ENCODE peak calls at places on chromosomes 12 and 14, in eight cellular contexts. S is GM10248; X is MCF 10A; Q is left ventricle myocardium inferior; V is GM06990; D is CD8-positive, alpha-beta T cell; E is psoas muscle; L is heart right ventricle. G is an unnamed sample.
A peak's percentile ranks its signal among the peaks of the same experiment; 100 is the strongest.

GRCh38 chr12:109910969-109911348 is 10.9 kb downstream of the TCHP start:
- DNase-seq in S (no peak), X (peak; percentile 21), Q (no peak), V (peak; percentile 26), D (peak; percentile 11), E (no peak), L (no peak), G (peak; percentile 81)

GRCh38 chr12:42482820-42483533 is 106.6 kb downstream of the PRICKLE1 start:
- DNase-seq in S (peak; percentile 88), X (peak; percentile 61), Q (peak; percentile 79), V (peak; percentile 83), D (peak; percentile 50), E (peak; percentile 80), L (peak; percentile 76), G (peak; percentile 94)

GRCh38 chr12:49538740-49539403 is at the start of gene KCNH3:
- DNase-seq in S (peak; percentile 94), X (peak; percentile 71), Q (peak; percentile 83), V (peak; percentile 75), D (peak; percentile 91), E (peak; percentile 79), L (peak; percentile 80), G (peak; percentile 60)

GRCh38 chr12:32272465-32272864 is 126.9 kb upstream of the FGD4 start:
- DNase-seq in S (no peak), X (no peak), Q (no peak), V (no peak), D (no peak), E (no peak), L (no peak), G (no peak)

GRCh38 chr12:64506955-64507354 is 55.0 kb downstream of the TBK1 start:
- DNase-seq in S (no peak), X (no peak), Q (no peak), V (no peak), D (no peak), E (no peak), L (no peak), G (no peak)

GRCh38 chr14:91008759-91009409 is 51.6 kb downstream of the RPS6KA5 start:
- DNase-seq in S (no peak), X (peak; percentile 32), Q (no peak), V (peak; percentile 26), D (no peak), E (peak; percentile 18), L (no peak), G (no peak)

GRCh38 chr12:118751355-118751754 is 230.0 kb upstream of the SRRM4 start:
- DNase-seq in S (no peak), X (no peak), Q (no peak), V (no peak), D (no peak), E (no peak), L (no peak), G (no peak)

GRCh38 chr14:92719890-92720323 is 28.5 kb downstream of the LGMN start:
- DNase-seq in S (no peak), X (no peak), Q (no peak), V (no peak), D (no peak), E (no peak), L (no peak), G (no peak)

GRCh38 chr12:71565568-71565967 is 98.1 kb downstream of the ZFC3H1 start:
- DNase-seq in S (no peak), X (no peak), Q (no peak), V (no peak), D (no peak), E (no peak), L (no peak), G (no peak)

GRCh38 chr14:43894534-43894933 is 612.5 kb downstream of the FSCB start:
- DNase-seq in S (no peak), X (no peak), Q (no peak), V (no peak), D (no peak), E (no peak), L (no peak), G (no peak)

GRCh38 chr14:105165134-105165704 is 3.4 kb downstream of the JAG2 start:
- DNase-seq in S (no peak), X (no peak), Q (no peak), V (no peak), D (no peak), E (no peak), L (no peak), G (no peak)
- TF ChIP-seq CTCF in S (no peak), X (no peak), Q (no peak), V (no peak), D (no peak), E (no peak), L (no peak), G (no peak)

GRCh38 chr12:7060353-7060954 is at the start of gene C1S:
- DNase-seq in S (no peak), X (peak; percentile 98), Q (peak; percentile 62), V (no peak), D (no peak), E (peak; percentile 69), L (peak; percentile 80), G (peak; percentile 56)
- TF ChIP-seq CTCF in S (no peak), X (peak; percentile 70), Q (peak; percentile 86), V (no peak), D (no peak), E (peak; percentile 84), L (peak; percentile 77), G (no peak)

GRCh38 chr12:116199160-116199559 is 78.3 kb downstream of the MED13L start:
- DNase-seq in S (no peak), X (no peak), Q (no peak), V (no peak), D (no peak), E (no peak), L (no peak), G (no peak)

GRCh38 chr12:116196752-116197718 is 80.5 kb downstream of the MED13L start:
- DNase-seq in S (no peak), X (no peak), Q (no peak), V (no peak), D (no peak), E (no peak), L (peak; percentile 12), G (no peak)

GRCh38 chr12:116196226-116196625 is 81.3 kb downstream of the MED13L start:
- DNase-seq in S (no peak), X (no peak), Q (no peak), V (no peak), D (no peak), E (no peak), L (no peak), G (no peak)

GRCh38 chr12:116189692-116190091 is 87.8 kb downstream of the MED13L start:
- DNase-seq in S (no peak), X (no peak), Q (no peak), V (no peak), D (no peak), E (no peak), L (no peak), G (no peak)

GRCh38 chr12:116194935-116195431 is 82.5 kb downstream of the MED13L start:
- DNase-seq in S (peak; percentile 45), X (no peak), Q (no peak), V (peak; percentile 78), D (peak; percentile 55), E (no peak), L (no peak), G (no peak)
- TF ChIP-seq CTCF in S (peak; percentile 19), X (no peak), Q (no peak), V (peak; percentile 26), D (no peak), E (no peak), L (no peak), G (no peak)

DNA sequence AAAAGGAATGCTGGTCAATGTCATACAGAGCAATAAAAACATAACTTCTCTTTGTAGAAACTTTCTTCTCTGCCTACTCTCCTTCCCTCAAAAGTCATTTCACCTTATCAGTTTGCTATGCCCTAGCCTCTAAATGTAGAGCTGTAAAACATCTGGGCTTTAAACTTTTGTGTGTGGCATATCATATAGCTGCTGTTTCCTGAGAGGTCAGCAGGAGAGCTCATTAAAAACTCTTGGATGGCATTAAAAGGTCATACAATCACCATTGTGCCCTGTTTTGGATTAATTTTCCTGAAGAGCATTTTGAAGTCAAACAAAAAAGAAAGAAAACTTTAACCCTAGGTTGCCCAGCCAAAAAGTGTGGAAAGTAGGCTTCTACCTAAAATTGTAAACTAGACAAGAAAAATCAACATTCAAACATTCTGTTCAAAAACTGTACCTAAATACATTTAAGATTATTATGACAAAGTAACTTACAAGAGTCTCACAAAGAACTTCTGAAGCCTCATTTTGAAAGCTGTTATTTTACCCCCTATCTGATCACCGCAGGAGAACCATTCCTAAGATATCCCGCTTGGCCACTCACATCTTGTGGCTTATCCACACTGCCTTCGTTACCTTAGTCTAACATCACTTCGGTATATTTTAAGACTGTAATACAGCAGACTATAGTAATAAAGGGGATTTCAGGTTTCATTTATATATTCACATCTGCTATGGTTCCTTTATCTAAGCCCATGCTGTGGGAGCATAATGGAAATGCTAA is 38.1 kb downstream of the TXNDC16 start:
- DNase-seq in S (no peak), X (no peak), Q (no peak), V (no peak), D (no peak), E (no peak), L (no peak), G (no peak)
- TF ChIP-seq CTCF in S (no peak), X (no peak), Q (no peak), V (no peak), D (no peak), E (no peak), L (no peak), G (no peak)

GRCh38 chr12:43551971-43552559 is at the start of gene ADAMTS20:
- DNase-seq in S (no peak), X (no peak), Q (no peak), V (no peak), D (no peak), E (no peak), L (no peak), G (peak; percentile 74)
- TF ChIP-seq CTCF in S (no peak), X (no peak), Q (no peak), V (no peak), D (no peak), E (no peak), L (no peak), G (no peak)

DNA sequence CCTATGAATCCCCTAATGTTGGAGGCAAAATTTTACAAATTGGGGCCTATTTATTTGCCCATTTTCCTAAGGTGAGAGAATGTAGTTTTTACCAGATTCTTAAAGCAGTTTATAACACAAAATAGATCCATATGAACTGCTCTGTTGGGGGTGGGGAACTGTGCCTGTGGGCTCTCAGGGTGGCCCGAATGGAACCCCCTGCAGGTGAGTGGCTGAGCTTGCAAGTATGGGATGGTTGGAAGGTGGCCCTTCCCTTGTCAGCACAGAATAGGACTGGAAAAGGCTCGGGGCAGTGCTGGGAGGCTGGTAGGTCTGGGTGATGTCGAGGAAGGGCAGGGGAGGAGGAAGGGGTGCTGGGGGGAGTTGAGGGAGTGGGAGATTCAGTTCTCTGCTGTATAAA is 4.9 kb downstream of the VSX2 start:
- DNase-seq in S (no peak), X (no peak), Q (no peak), V (no peak), D (no peak), E (no peak), L (no peak), G (no peak)
- TF ChIP-seq CTCF in S (peak; percentile 1), X (no peak), Q (no peak), V (no peak), D (no peak), E (no peak), L (no peak), G (no peak)

GRCh38 chr14:21894003-21894897 is 220.6 kb upstream of the OR4E1 start:
- DNase-seq in S (no peak), X (peak; percentile 21), Q (no peak), V (no peak), D (peak; percentile 49), E (no peak), L (no peak), G (peak; percentile 56)
- TF ChIP-seq CTCF in S (peak; percentile 33), X (peak; percentile 26), Q (no peak), V (peak; percentile 49), D (peak; percentile 50), E (no peak), L (no peak), G (peak; percentile 64)

GRCh38 chr12:24478254-24478653 is 470.6 kb downstream of the BCAT1 start:
- DNase-seq in S (no peak), X (no peak), Q (no peak), V (no peak), D (no peak), E (no peak), L (no peak), G (no peak)
- TF ChIP-seq CTCF in S (no peak), X (no peak), Q (no peak), V (no peak), D (no peak), E (no peak), L (no peak), G (no peak)